ENCODE peak calls at places on chromosomes 7 and 10, in ten cellular contexts. L is osteocyte, G is endothelial cell, T is fibroblast of mammary gland, N is GM23338, Z is kidney epithelial cell, D is thoracic aorta, B is mucosa of descending colon, X is uterus, P is GM13977. Q is an unnamed sample.

GRCh38 chr7:105975770-105976428 is 12.8 kb downstream of the CDHR3 start:
- DNase-seq in L (no peak), G (no peak), T (no peak), N (no peak), Z (no peak), D (no peak), B (peak; percentile 9), X (no peak), P (no peak), Q (peak; percentile 68)

GRCh38 chr10:126583507-126584200 is 86.8 kb downstream of the C10orf90 start:
- DNase-seq in L (no peak), G (no peak), T (no peak), N (no peak), Z (no peak), D (no peak), B (no peak), X (no peak), P (no peak), Q (no peak)

GRCh38 chr7:31145339-31145738 is 93.2 kb downstream of the ADCYAP1R1 start:
- DNase-seq in L (no peak), G (no peak), T (no peak), N (peak; percentile 36), Z (no peak), D (no peak), B (no peak), X (no peak), P (no peak), Q (no peak)

GRCh38 chr7:134727711-134728110 is 51.7 kb upstream of the CALD1 start:
- DNase-seq in L (no peak), G (no peak), T (peak; percentile 70), N (no peak), Z (no peak), D (no peak), B (no peak), X (no peak), P (no peak), Q (no peak)

GRCh38 chr7:116698930-116699722 is 27.1 kb downstream of the MET start:
- DNase-seq in L (no peak), G (no peak), T (no peak), N (no peak), Z (no peak), D (no peak), B (no peak), X (no peak), P (no peak), Q (no peak)

GRCh38 chr7:74658171-74659004 is 870 bp downstream of the GTF2I start:
- DNase-seq in L (peak; percentile 98), G (peak; percentile 99), T (peak; percentile 85), N (peak; percentile 97), Z (peak; percentile 71), D (peak; percentile 62), B (peak; percentile 92), X (peak; percentile 88), P (peak; percentile 97), Q (peak; percentile 96)

GRCh38 chr10:119259345-119259744 is 52.0 kb downstream of the GRK5 start:
- DNase-seq in L (no peak), G (no peak), T (no peak), N (no peak), Z (no peak), D (no peak), B (no peak), X (no peak), P (no peak), Q (no peak)

GRCh38 chr7:23893942-23894890 is 184.2 kb downstream of the STK31 start:
- DNase-seq in L (no peak), G (no peak), T (no peak), N (no peak), Z (no peak), D (no peak), B (no peak), X (no peak), P (no peak), Q (no peak)

GRCh38 chr7:1058821-1059199 is 14.5 kb downstream of the GPR146 start:
- DNase-seq in L (no peak), G (no peak), T (no peak), N (no peak), Z (no peak), D (no peak), B (no peak), X (no peak), P (no peak), Q (no peak)

GRCh38 chr10:13788701-13789447 is 202.1 kb downstream of the PRPF18 start:
- DNase-seq in L (no peak), G (no peak), T (peak; percentile 60), N (no peak), Z (no peak), D (no peak), B (peak; percentile 23), X (peak; percentile 45), P (no peak), Q (no peak)

GRCh38 chr10:67697646-67698245 is 1.8 kb upstream of the CTNNA3 start:
- DNase-seq in L (no peak), G (peak; percentile 4), T (peak; percentile 58), N (peak; percentile 73), Z (peak; percentile 14), D (no peak), B (peak; percentile 39), X (peak; percentile 14), P (peak; percentile 59), Q (peak; percentile 57)

GRCh38 chr10:71927669-71928592 is 36.3 kb upstream of the CHST3 start:
- DNase-seq in L (no peak), G (no peak), T (peak; percentile 38), N (no peak), Z (peak; percentile 29), D (no peak), B (no peak), X (no peak), P (no peak), Q (peak; percentile 64)

GRCh38 chr10:35463878-35464277 is 127.6 kb downstream of the CCNY start:
- DNase-seq in L (no peak), G (no peak), T (no peak), N (no peak), Z (no peak), D (no peak), B (no peak), X (no peak), P (no peak), Q (no peak)

GRCh38 chr10:102451105-102451969 is at the start of gene C10orf95:
- DNase-seq in L (no peak), G (no peak), T (no peak), N (peak; percentile 52), Z (no peak), D (no peak), B (peak; percentile 70), X (no peak), P (no peak), Q (peak; percentile 73)

GRCh38 chr7:114422478-114423217 is 8.0 kb downstream of the FOXP2 start:
- DNase-seq in L (no peak), G (no peak), T (no peak), N (peak; percentile 46), Z (no peak), D (no peak), B (peak; percentile 56), X (no peak), P (no peak), Q (peak; percentile 60)

GRCh38 chr7:2016761-2017482 is 215.8 kb downstream of the MAD1L1 start:
- DNase-seq in L (no peak), G (no peak), T (no peak), N (no peak), Z (no peak), D (no peak), B (no peak), X (no peak), P (no peak), Q (peak; percentile 32)

GRCh38 chr10:128254486-128254885 is 128.3 kb upstream of the MKI67 start:
- DNase-seq in L (peak; percentile 11), G (no peak), T (peak; percentile 58), N (no peak), Z (no peak), D (no peak), B (no peak), X (no peak), P (no peak), Q (peak; percentile 6)

GRCh38 chr7:152313879-152314604 is 121.8 kb downstream of the KMT2C start:
- DNase-seq in L (no peak), G (no peak), T (peak; percentile 83), N (no peak), Z (peak; percentile 90), D (no peak), B (peak; percentile 47), X (peak; percentile 47), P (no peak), Q (peak; percentile 90)
- TF ChIP-seq CTCF in L (no peak), G (no peak), T (no peak), N (no peak), Z (no peak), D (no peak), B (no peak), X (no peak), P (no peak), Q (no peak)

GRCh38 chr10:79067241-79068202 is 1.2 kb upstream of the ZMIZ1 start:
- DNase-seq in L (peak; percentile 96), G (peak; percentile 96), T (peak; percentile 83), N (peak; percentile 95), Z (no peak), D (peak; percentile 63), B (peak; percentile 94), X (peak; percentile 92), P (peak; percentile 91), Q (peak; percentile 92)
- TF ChIP-seq CTCF in L (peak; percentile 42), G (peak; percentile 15), T (no peak), N (peak; percentile 37), Z (peak; percentile 12), D (no peak), B (no peak), X (peak; percentile 20), P (peak; percentile 13), Q (no peak)

GRCh38 chr7:142445019-142445686 is 187.3 kb upstream of the PRSS58 start:
- DNase-seq in L (no peak), G (peak; percentile 62), T (no peak), N (peak; percentile 88), Z (no peak), D (no peak), B (no peak), X (no peak), P (no peak), Q (peak; percentile 10)
- TF ChIP-seq CTCF in L (no peak), G (peak; percentile 40), T (peak; percentile 33), N (peak; percentile 93), Z (no peak), D (no peak), B (no peak), X (no peak), P (peak; percentile 45), Q (peak; percentile 25)

GRCh38 chr7:11831727-11832495 is at the start of gene THSD7A:
- DNase-seq in L (peak; percentile 86), G (peak; percentile 79), T (peak; percentile 3), N (peak; percentile 71), Z (no peak), D (no peak), B (peak; percentile 32), X (peak; percentile 20), P (peak; percentile 28), Q (peak; percentile 46)

GRCh38 chr7:11830582-11831382 is 1.2 kb downstream of the THSD7A start:
- DNase-seq in L (no peak), G (no peak), T (peak; percentile 13), N (peak; percentile 19), Z (no peak), D (no peak), B (no peak), X (no peak), P (no peak), Q (peak; percentile 64)

GRCh38 chr7:11833431-11833830 is 1.4 kb upstream of the THSD7A start:
- DNase-seq in L (no peak), G (no peak), T (no peak), N (no peak), Z (no peak), D (no peak), B (no peak), X (no peak), P (no peak), Q (no peak)

GRCh38 chr7:11831383-11831726 is 643 bp downstream of the THSD7A start:
- DNase-seq in L (no peak), G (no peak), T (peak; percentile 2), N (peak; percentile 15), Z (no peak), D (no peak), B (no peak), X (no peak), P (no peak), Q (no peak)

GRCh38 chr7:11835260-11835659 is 3.3 kb upstream of the THSD7A start:
- DNase-seq in L (no peak), G (no peak), T (no peak), N (peak; percentile 56), Z (no peak), D (no peak), B (no peak), X (no peak), P (no peak), Q (no peak)
- TF ChIP-seq CTCF in L (peak; percentile 60), G (peak; percentile 47), T (peak; percentile 20), N (peak; percentile 63), Z (no peak), D (no peak), B (no peak), X (peak; percentile 28), P (peak; percentile 13), Q (peak; percentile 37)

Q was measured in epithelial cell of esophagus.